ENCODE peak calls at places on chromosomes 1 and 21, in ten cellular contexts. One of them, this sample, is unnamed.

GRCh38 chr1:224170748-224171478 is 12.1 kb upstream of the DEGS1 start:
- DNase-seq in NCI-H2081: no peak
- DNase-seq in GM12865: peak
- DNase-seq in esophagus squamous epithelium: no peak
- DNase-seq in fibroblast of the conjunctiva: no peak
- DNase-seq in stimulated activated CD4-positive, alpha-beta T cell treated with anti-CD3 and anti-CD28 coated beads, Interleukin-12 subunit alpha, Interleukin-12 subunit beta, amount 100 ng/mL, for 48 hours: no peak
- DNase-seq in GM04504: no peak
- DNase-seq in kidney tubule cell: peak
- DNase-seq in NCI-H510A: no peak
- DNase-seq in WTC11: peak
- DNase-seq in this sample: no peak

GRCh38 chr1:27979151-27979858 is 19.5 kb downstream of the XKR8 start:
- DNase-seq in NCI-H2081: no peak
- DNase-seq in GM12865: peak
- DNase-seq in esophagus squamous epithelium: no peak
- DNase-seq in fibroblast of the conjunctiva: peak
- DNase-seq in stimulated activated CD4-positive, alpha-beta T cell treated with anti-CD3 and anti-CD28 coated beads, Interleukin-12 subunit alpha, Interleukin-12 subunit beta, amount 100 ng/mL, for 48 hours: no peak
- DNase-seq in GM04504: peak
- DNase-seq in kidney tubule cell: peak
- DNase-seq in NCI-H510A: no peak
- DNase-seq in WTC11: no peak
- DNase-seq in this sample: peak

GRCh38 chr1:228161866-228162265 is 3.7 kb upstream of the IBA57 start:
- DNase-seq in NCI-H2081: no peak
- DNase-seq in GM12865: no peak
- DNase-seq in esophagus squamous epithelium: no peak
- DNase-seq in fibroblast of the conjunctiva: no peak
- DNase-seq in stimulated activated CD4-positive, alpha-beta T cell treated with anti-CD3 and anti-CD28 coated beads, Interleukin-12 subunit alpha, Interleukin-12 subunit beta, amount 100 ng/mL, for 48 hours: no peak
- DNase-seq in GM04504: no peak
- DNase-seq in kidney tubule cell: no peak
- DNase-seq in NCI-H510A: no peak
- DNase-seq in WTC11: no peak
- DNase-seq in this sample: no peak

GRCh38 chr21:44854664-44855446 is 18.6 kb downstream of the PTTG1IP start:
- DNase-seq in NCI-H2081: no peak
- DNase-seq in GM12865: no peak
- DNase-seq in esophagus squamous epithelium: no peak
- DNase-seq in fibroblast of the conjunctiva: no peak
- DNase-seq in stimulated activated CD4-positive, alpha-beta T cell treated with anti-CD3 and anti-CD28 coated beads, Interleukin-12 subunit alpha, Interleukin-12 subunit beta, amount 100 ng/mL, for 48 hours: no peak
- DNase-seq in GM04504: no peak
- DNase-seq in kidney tubule cell: no peak
- DNase-seq in NCI-H510A: no peak
- DNase-seq in WTC11: no peak
- DNase-seq in this sample: no peak

GRCh38 chr1:67052741-67053534 is 1.0 kb downstream of the SLC35D1 start:
- DNase-seq in NCI-H2081: no peak
- DNase-seq in GM12865: peak
- DNase-seq in esophagus squamous epithelium: peak
- DNase-seq in fibroblast of the conjunctiva: no peak
- DNase-seq in stimulated activated CD4-positive, alpha-beta T cell treated with anti-CD3 and anti-CD28 coated beads, Interleukin-12 subunit alpha, Interleukin-12 subunit beta, amount 100 ng/mL, for 48 hours: no peak
- DNase-seq in GM04504: peak
- DNase-seq in kidney tubule cell: peak
- DNase-seq in NCI-H510A: peak
- DNase-seq in WTC11: peak
- DNase-seq in this sample: no peak

GRCh38 chr1:155932085-155932484 is 2.1 kb downstream of the KHDC4 start:
- DNase-seq in NCI-H2081: no peak
- DNase-seq in GM12865: no peak
- DNase-seq in esophagus squamous epithelium: no peak
- DNase-seq in fibroblast of the conjunctiva: no peak
- DNase-seq in stimulated activated CD4-positive, alpha-beta T cell treated with anti-CD3 and anti-CD28 coated beads, Interleukin-12 subunit alpha, Interleukin-12 subunit beta, amount 100 ng/mL, for 48 hours: no peak
- DNase-seq in GM04504: no peak
- DNase-seq in kidney tubule cell: peak
- DNase-seq in NCI-H510A: no peak
- DNase-seq in WTC11: no peak
- DNase-seq in this sample: no peak

GRCh38 chr1:72062584-72062983 is 219.8 kb downstream of the NEGR1 start:
- DNase-seq in NCI-H2081: no peak
- DNase-seq in GM12865: no peak
- DNase-seq in esophagus squamous epithelium: no peak
- DNase-seq in fibroblast of the conjunctiva: no peak
- DNase-seq in stimulated activated CD4-positive, alpha-beta T cell treated with anti-CD3 and anti-CD28 coated beads, Interleukin-12 subunit alpha, Interleukin-12 subunit beta, amount 100 ng/mL, for 48 hours: no peak
- DNase-seq in GM04504: no peak
- DNase-seq in kidney tubule cell: no peak
- DNase-seq in NCI-H510A: no peak
- DNase-seq in WTC11: no peak
- DNase-seq in this sample: no peak

GRCh38 chr1:83802023-83802422 is 196.9 kb downstream of the TTLL7 start:
- DNase-seq in NCI-H2081: peak
- DNase-seq in GM12865: no peak
- DNase-seq in esophagus squamous epithelium: no peak
- DNase-seq in fibroblast of the conjunctiva: no peak
- DNase-seq in stimulated activated CD4-positive, alpha-beta T cell treated with anti-CD3 and anti-CD28 coated beads, Interleukin-12 subunit alpha, Interleukin-12 subunit beta, amount 100 ng/mL, for 48 hours: no peak
- DNase-seq in GM04504: no peak
- DNase-seq in kidney tubule cell: no peak
- DNase-seq in NCI-H510A: peak
- DNase-seq in WTC11: no peak
- DNase-seq in this sample: no peak

GRCh38 chr1:192350351-192350750 is 33.6 kb downstream of the RGS21 start:
- DNase-seq in NCI-H2081: no peak
- DNase-seq in GM12865: no peak
- DNase-seq in esophagus squamous epithelium: no peak
- DNase-seq in fibroblast of the conjunctiva: no peak
- DNase-seq in stimulated activated CD4-positive, alpha-beta T cell treated with anti-CD3 and anti-CD28 coated beads, Interleukin-12 subunit alpha, Interleukin-12 subunit beta, amount 100 ng/mL, for 48 hours: no peak
- DNase-seq in GM04504: no peak
- DNase-seq in kidney tubule cell: no peak
- DNase-seq in NCI-H510A: no peak
- DNase-seq in WTC11: no peak
- DNase-seq in this sample: no peak

GRCh38 chr21:36658926-36659325 is 40.0 kb upstream of the SIM2 start:
- DNase-seq in NCI-H2081: no peak
- DNase-seq in GM12865: no peak
- DNase-seq in esophagus squamous epithelium: no peak
- DNase-seq in fibroblast of the conjunctiva: no peak
- DNase-seq in stimulated activated CD4-positive, alpha-beta T cell treated with anti-CD3 and anti-CD28 coated beads, Interleukin-12 subunit alpha, Interleukin-12 subunit beta, amount 100 ng/mL, for 48 hours: no peak
- DNase-seq in GM04504: no peak
- DNase-seq in kidney tubule cell: peak
- DNase-seq in NCI-H510A: no peak
- DNase-seq in WTC11: no peak
- DNase-seq in this sample: no peak

GRCh38 chr1:247184254-247184653 is 12.4 kb upstream of the ZNF124 start:
- DNase-seq in NCI-H2081: no peak
- DNase-seq in GM12865: no peak
- DNase-seq in esophagus squamous epithelium: no peak
- DNase-seq in fibroblast of the conjunctiva: no peak
- DNase-seq in stimulated activated CD4-positive, alpha-beta T cell treated with anti-CD3 and anti-CD28 coated beads, Interleukin-12 subunit alpha, Interleukin-12 subunit beta, amount 100 ng/mL, for 48 hours: no peak
- DNase-seq in GM04504: no peak
- DNase-seq in kidney tubule cell: no peak
- DNase-seq in NCI-H510A: no peak
- DNase-seq in WTC11: no peak
- DNase-seq in this sample: no peak

GRCh38 chr1:98496246-98496995 is 165.1 kb upstream of the SNX7 start:
- DNase-seq in NCI-H2081: no peak
- DNase-seq in GM12865: no peak
- DNase-seq in esophagus squamous epithelium: no peak
- DNase-seq in fibroblast of the conjunctiva: peak
- DNase-seq in stimulated activated CD4-positive, alpha-beta T cell treated with anti-CD3 and anti-CD28 coated beads, Interleukin-12 subunit alpha, Interleukin-12 subunit beta, amount 100 ng/mL, for 48 hours: no peak
- DNase-seq in GM04504: no peak
- DNase-seq in kidney tubule cell: peak
- DNase-seq in NCI-H510A: no peak
- DNase-seq in WTC11: no peak
- DNase-seq in this sample: no peak

GRCh38 chr1:163834778-163835177 is 513.0 kb downstream of the NUF2 start:
- DNase-seq in NCI-H2081: no peak
- DNase-seq in GM12865: no peak
- DNase-seq in esophagus squamous epithelium: no peak
- DNase-seq in fibroblast of the conjunctiva: no peak
- DNase-seq in stimulated activated CD4-positive, alpha-beta T cell treated with anti-CD3 and anti-CD28 coated beads, Interleukin-12 subunit alpha, Interleukin-12 subunit beta, amount 100 ng/mL, for 48 hours: no peak
- DNase-seq in GM04504: no peak
- DNase-seq in kidney tubule cell: peak
- DNase-seq in NCI-H510A: no peak
- DNase-seq in WTC11: no peak
- DNase-seq in this sample: no peak

GRCh38 chr1:170661646-170662411 is 2.1 kb upstream of the PRRX1 start:
- DNase-seq in NCI-H2081: no peak
- DNase-seq in GM12865: no peak
- DNase-seq in esophagus squamous epithelium: no peak
- DNase-seq in fibroblast of the conjunctiva: no peak
- DNase-seq in stimulated activated CD4-positive, alpha-beta T cell treated with anti-CD3 and anti-CD28 coated beads, Interleukin-12 subunit alpha, Interleukin-12 subunit beta, amount 100 ng/mL, for 48 hours: no peak
- DNase-seq in GM04504: peak
- DNase-seq in kidney tubule cell: no peak
- DNase-seq in NCI-H510A: no peak
- DNase-seq in WTC11: peak
- DNase-seq in this sample: no peak